ENCODE peak calls at places on chromosomes 12 and 14, in nine cellular contexts. A is tibial nerve; O is CD8-positive, alpha-beta T cell; P is prostate gland; G is SK-N-SH; N is K562; R is CD4-positive, alpha-beta T cell; T is heart left ventricle; W is AG04450. Y is an unnamed sample.

GRCh38 chr14:101538865-101539264 is 22.4 kb upstream of the DIO3 start:
- DNase-seq in P (no peak), R (no peak), N (no peak), T (no peak), A (no peak), O (no peak), W (no peak), G (no peak), Y (no peak)

GRCh38 chr12:117671734-117672133 is 297.1 kb downstream of the KSR2 start:
- DNase-seq in R (no peak), P (peak), T (no peak), A (peak), O (no peak), N (peak), W (no peak), G (peak), Y (no peak)

GRCh38 chr12:4909734-4910501 is at the start of gene KCNA1:
- DNase-seq in A (no peak), W (no peak), N (no peak), T (no peak), P (no peak), O (no peak), G (peak), R (no peak), Y (peak)

GRCh38 chr12:1949771-1950470 is 31.5 kb upstream of the CACNA2D4 start:
- DNase-seq in G (no peak), N (no peak), W (no peak), T (no peak), P (peak), A (no peak), O (no peak), R (no peak), Y (no peak)

GRCh38 chr14:51889851-51890250 is 29.4 kb downstream of the GNG2 start:
- DNase-seq in A (no peak), G (no peak), P (no peak), W (no peak), N (no peak), O (no peak), T (no peak), R (no peak), Y (no peak)

GRCh38 chr12:93366427-93366826 is 11.3 kb upstream of the NUDT4 start:
- DNase-seq in P (no peak), R (no peak), N (no peak), O (no peak), A (no peak), T (no peak), G (no peak), W (no peak), Y (no peak)

GRCh38 chr12:52789637-52790426 is 6.1 kb downstream of the KRT3 start:
- DNase-seq in T (no peak), P (no peak), A (no peak), G (no peak), W (no peak), O (no peak), R (no peak), N (peak), Y (no peak)

GRCh38 chr12:107903377-107904061 is 129.0 kb downstream of the ASCL4 start:
- DNase-seq in A (no peak), R (no peak), T (peak), G (peak), N (peak), O (no peak), P (peak), W (no peak), Y (peak)

GRCh38 chr12:104702565-104703139 is 245.9 kb downstream of the CHST11 start:
- DNase-seq in N (no peak), T (no peak), R (no peak), O (no peak), W (no peak), A (peak), G (no peak), P (no peak), Y (no peak)

GRCh38 chr12:64577046-64577445 is 33.2 kb upstream of the RASSF3 start:
- DNase-seq in G (no peak), P (no peak), T (no peak), O (no peak), A (no peak), N (no peak), R (no peak), W (no peak), Y (no peak)

GRCh38 chr14:31419179-31420012 is 954 bp downstream of the HEATR5A start:
- DNase-seq in G (no peak), O (no peak), P (no peak), N (no peak), R (no peak), W (no peak), T (no peak), A (no peak), Y (no peak)

GRCh38 chr14:69315302-69315701 is 55.3 kb downstream of the GALNT16 start:
- DNase-seq in O (no peak), T (peak), A (no peak), G (no peak), W (no peak), R (no peak), N (peak), P (no peak), Y (no peak)

GRCh38 chr12:88996389-88996788 is 355.9 kb downstream of the DUSP6 start:
- DNase-seq in P (no peak), G (no peak), W (no peak), A (no peak), O (no peak), T (no peak), N (no peak), R (no peak), Y (no peak)

GRCh38 chr12:39012870-39013269 is 107.5 kb upstream of the CPNE8 start:
- DNase-seq in T (no peak), N (no peak), W (no peak), P (no peak), A (no peak), G (no peak), O (no peak), R (no peak), Y (no peak)

GRCh38 chr14:64235652-64236640 is 58.2 kb downstream of the ESR2 start:
- DNase-seq in P (no peak), A (no peak), G (no peak), T (no peak), O (no peak), W (no peak), R (no peak), N (no peak), Y (no peak)

GRCh38 chr12:90055071-90055470 is 346.4 kb upstream of the ATP2B1 start:
- DNase-seq in N (no peak), W (no peak), T (no peak), A (no peak), P (no peak), R (no peak), G (no peak), O (no peak), Y (no peak)

GRCh38 chr12:754238-754816 is 1.9 kb downstream of the WNK1 start:
- DNase-seq in T (no peak), G (no peak), A (peak), O (no peak), P (peak), R (no peak), W (no peak), N (no peak), Y (no peak)

GRCh38 chr12:92971869-92972524 is 42.9 kb upstream of the EEA1 start:
- DNase-seq in A (no peak), N (no peak), P (no peak), G (no peak), T (no peak), R (no peak), O (no peak), W (peak), Y (no peak)

GRCh38 chr14:34527591-34527990 is 11.9 kb downstream of the EAPP start:
- DNase-seq in O (no peak), G (no peak), T (no peak), A (no peak), P (no peak), R (no peak), N (no peak), W (no peak), Y (no peak)

GRCh38 chr14:71321556-71322315 is 414.5 kb downstream of the PCNX1 start:
- DNase-seq in W (no peak), P (peak), R (no peak), G (no peak), A (peak), O (no peak), N (no peak), T (no peak), Y (no peak)

GRCh38 chr12:118064608-118065007 is 3.6 kb upstream of the WSB2 start:
- DNase-seq in N (no peak), O (no peak), A (no peak), R (no peak), P (no peak), W (no peak), T (no peak), G (peak), Y (no peak)

GRCh38 chr14:85420707-85421106 is 109.2 kb upstream of the FLRT2 start:
- DNase-seq in W (no peak), R (no peak), G (no peak), P (no peak), A (no peak), T (no peak), N (no peak), O (no peak), Y (no peak)
- H3K27ac ChIP-seq in W (no peak), R (no peak), G (no peak), P (no peak), A (no peak), T (no peak), N (no peak), O (no peak), Y (no peak)

DNA sequence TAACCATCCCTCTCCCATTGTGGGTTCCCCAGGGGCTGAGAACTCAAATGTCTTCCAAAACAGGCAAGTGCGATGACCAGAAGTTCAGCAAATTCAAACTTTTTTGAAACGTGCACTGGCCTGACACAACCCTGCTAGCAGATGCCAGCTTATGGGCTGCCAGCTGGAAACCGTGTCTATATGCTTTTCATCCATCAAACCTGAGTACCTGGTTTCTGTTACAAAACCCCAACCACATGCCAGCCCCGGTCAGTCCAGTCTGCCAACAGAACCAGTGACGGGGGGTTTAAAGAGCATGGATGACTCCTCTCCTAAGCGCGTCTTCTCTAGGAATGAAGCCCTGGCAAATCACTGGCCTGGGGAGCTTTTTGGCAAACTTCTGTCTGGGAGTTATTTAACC is 189.7 kb downstream of the TTC7B start:
- DNase-seq in G (no peak), O (no peak), P (peak), R (no peak), W (no peak), N (no peak), T (no peak), A (no peak), Y (no peak)
- H3K27ac ChIP-seq in G (no peak), O (no peak), P (peak), R (no peak), W (no peak), N (no peak), T (no peak), A (no peak), Y (no peak)

GRCh38 chr12:105783983-105784947 is 354.5 kb downstream of the NUAK1 start:
- DNase-seq in N (no peak), O (no peak), G (no peak), A (no peak), T (no peak), R (no peak), P (no peak), W (no peak), Y (no peak)
- H3K27ac ChIP-seq in N (no peak), O (no peak), G (no peak), A (no peak), T (peak), R (no peak), P (no peak), W (no peak), Y (no peak)

DNA sequence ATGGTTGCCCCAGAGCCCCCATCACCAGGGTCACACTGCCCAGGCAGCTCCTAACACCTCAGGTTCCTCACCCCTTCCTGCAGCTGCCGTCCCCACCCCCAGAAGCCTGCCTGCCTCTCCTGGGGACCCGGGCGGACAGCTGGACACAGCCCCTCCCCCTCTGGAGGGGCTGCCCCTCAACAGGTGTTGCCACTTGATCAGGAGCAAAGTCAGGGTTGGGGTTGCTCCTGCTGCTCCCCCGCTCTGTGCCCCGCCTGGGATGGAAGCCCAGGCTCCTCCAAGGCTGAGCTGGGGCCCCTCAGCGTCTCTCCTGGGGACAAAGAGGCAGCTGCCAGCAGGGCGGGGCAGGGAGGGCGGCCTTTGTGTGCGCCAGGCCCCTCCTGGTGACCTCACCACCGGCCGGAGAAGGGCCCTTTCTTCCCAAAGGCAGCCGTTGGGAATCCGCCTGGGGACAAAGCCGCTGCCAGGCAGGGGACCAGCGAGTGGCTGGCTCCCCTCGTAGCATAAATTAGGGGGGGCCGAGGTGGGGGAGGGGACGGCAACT is 13.6 kb downstream of the TRMT61A start:
- DNase-seq in O (no peak), G (peak), A (no peak), N (peak), W (no peak), P (no peak), R (no peak), T (peak), Y (peak)
- H3K27ac ChIP-seq in O (no peak), G (no peak), A (peak), N (no peak), W (no peak), P (peak), R (no peak), T (peak), Y (peak)

GRCh38 chr14:99183311-99183710 is 88.7 kb downstream of the BCL11B start:
- DNase-seq in T (no peak), R (no peak), N (no peak), A (no peak), P (no peak), O (no peak), W (no peak), G (no peak), Y (no peak)

GRCh38 chr14:99183716-99184115 is 88.3 kb downstream of the BCL11B start:
- DNase-seq in T (no peak), P (no peak), W (no peak), G (no peak), N (no peak), O (no peak), R (no peak), A (no peak), Y (no peak)

GRCh38 chr14:99182548-99183115 is 89.4 kb downstream of the BCL11B start:
- DNase-seq in W (no peak), G (no peak), A (no peak), T (no peak), R (no peak), P (no peak), N (no peak), O (no peak), Y (no peak)

GRCh38 chr14:99181246-99181645 is 90.8 kb downstream of the BCL11B start:
- DNase-seq in N (no peak), O (no peak), R (no peak), W (no peak), T (no peak), P (no peak), G (no peak), A (no peak), Y (no peak)

DNA sequence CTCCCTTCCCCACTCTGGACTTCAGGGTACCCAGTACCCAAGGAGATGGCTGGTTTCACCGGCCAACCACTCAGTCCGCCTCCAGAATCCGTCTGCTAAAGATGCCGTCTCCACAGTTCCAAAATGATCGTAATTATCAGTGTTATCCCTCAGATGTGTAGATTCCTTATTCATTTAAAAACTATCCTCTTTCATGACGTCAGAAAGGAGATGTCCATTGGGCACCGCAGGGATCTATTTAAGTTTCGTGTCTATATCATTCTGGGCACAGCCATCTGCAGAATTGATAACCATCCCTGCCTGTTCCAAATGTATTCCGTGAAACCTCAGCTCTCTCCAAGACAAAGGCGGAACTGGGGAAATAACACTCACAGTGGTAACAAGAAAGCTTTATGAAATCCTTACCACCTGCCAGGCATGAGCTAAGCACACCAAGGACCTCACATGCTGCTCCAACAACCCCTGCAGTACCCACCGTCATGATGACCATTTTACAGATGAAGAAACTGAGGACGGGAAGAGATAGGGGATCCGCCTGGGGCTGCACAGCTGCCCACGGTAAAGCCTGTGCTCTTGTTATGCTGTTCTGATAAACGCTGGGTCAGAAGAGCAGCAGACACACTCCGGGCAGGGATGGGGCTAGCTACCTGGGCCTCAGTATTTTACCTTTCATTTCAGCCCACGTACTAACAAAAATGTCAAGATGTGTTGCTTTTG is 90.0 kb downstream of the BCL11B start:
- DNase-seq in G (no peak), O (no peak), R (no peak), P (no peak), T (no peak), A (no peak), N (no peak), W (no peak), Y (no peak)
- H3K27ac ChIP-seq in G (no peak), O (peak), R (peak), P (no peak), T (no peak), A (no peak), N (no peak), W (no peak), Y (peak)

DNA sequence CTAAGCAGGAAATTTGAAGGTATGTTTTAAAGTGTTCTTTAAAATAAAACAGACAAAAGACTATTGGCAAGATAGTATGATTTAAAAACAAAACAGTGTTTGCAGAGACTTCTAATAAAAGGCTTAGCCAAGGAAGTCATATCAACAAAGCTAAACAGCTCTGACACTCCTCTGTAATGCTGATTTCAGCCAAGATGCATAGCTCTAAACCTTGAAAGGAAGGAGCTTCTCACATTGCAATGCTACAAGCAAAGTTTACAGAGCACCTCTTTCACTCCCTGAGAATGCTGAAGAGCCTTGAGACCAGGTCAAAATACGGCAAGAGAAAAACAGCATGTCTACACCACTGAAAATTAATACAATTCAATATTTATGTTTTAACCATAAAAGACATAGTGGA is 51.8 kb downstream of the PARP11 start:
- DNase-seq in N (no peak), R (no peak), T (no peak), P (peak), G (no peak), O (no peak), A (no peak), W (no peak), Y (no peak)
- H3K27ac ChIP-seq in N (no peak), R (no peak), T (no peak), P (no peak), G (no peak), O (no peak), A (no peak), W (no peak), Y (peak)

DNA sequence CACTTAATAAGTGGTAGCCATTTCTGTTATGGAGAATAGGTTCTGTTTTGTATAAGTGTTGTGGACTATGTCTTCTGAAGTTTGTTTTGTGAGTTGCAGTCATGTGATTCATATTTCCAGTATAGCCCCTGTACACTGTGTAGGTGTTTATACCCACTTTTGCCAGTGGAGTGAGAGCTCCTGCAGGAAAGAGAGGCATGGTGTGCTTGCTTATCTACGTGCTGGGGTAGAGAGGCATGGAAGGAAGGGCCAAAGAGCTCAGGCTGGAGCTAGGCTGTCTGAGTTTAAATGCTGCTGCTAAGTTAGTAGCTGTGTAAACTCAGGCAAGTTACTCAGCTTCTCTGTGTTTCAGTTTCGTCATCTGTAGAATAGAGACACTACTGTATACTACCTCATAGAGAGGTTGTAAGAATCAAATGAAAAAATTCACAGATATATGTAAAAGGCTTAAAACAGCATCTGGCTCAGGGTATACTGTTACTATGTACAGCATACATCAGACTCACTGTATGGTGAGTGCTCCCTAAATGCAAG is 88.2 kb upstream of the SLC38A2 start:
- DNase-seq in N (no peak), P (no peak), W (no peak), G (no peak), T (no peak), O (no peak), R (no peak), A (no peak), Y (no peak)
- H3K27ac ChIP-seq in N (no peak), P (no peak), W (no peak), G (no peak), T (peak), O (no peak), R (no peak), A (peak), Y (no peak)

Y was measured in caudate nucleus.